ENCODE peak calls at places on chromosome 12, in five cellular contexts. One of them, this sample, is unnamed.

GRCh38 chr12:113934946-113935345 is 31.2 kb downstream of the RBM19 start:
- DNase-seq in kidney glomerular epithelial cell: no peak
- DNase-seq in CD8-positive, alpha-beta T cell: no peak
- DNase-seq in right cardiac atrium: no peak
- DNase-seq in hepatocyte: no peak
- DNase-seq in this sample: no peak

GRCh38 chr12:84131076-84131475 is 781.5 kb downstream of the SLC6A15 start:
- DNase-seq in kidney glomerular epithelial cell: no peak
- DNase-seq in CD8-positive, alpha-beta T cell: no peak
- DNase-seq in right cardiac atrium: no peak
- DNase-seq in hepatocyte: no peak
- DNase-seq in this sample: no peak

GRCh38 chr12:62268956-62269355 is 8.8 kb downstream of the USP15 start:
- DNase-seq in kidney glomerular epithelial cell: no peak
- DNase-seq in CD8-positive, alpha-beta T cell: no peak
- DNase-seq in right cardiac atrium: no peak
- DNase-seq in hepatocyte: no peak
- DNase-seq in this sample: no peak

GRCh38 chr12:6069452-6070093 is 54.9 kb downstream of the VWF start:
- DNase-seq in kidney glomerular epithelial cell: peak
- DNase-seq in CD8-positive, alpha-beta T cell: no peak
- DNase-seq in right cardiac atrium: no peak
- DNase-seq in hepatocyte: no peak
- DNase-seq in this sample: peak

GRCh38 chr12:951166-951565 is 1.7 kb upstream of the RAD52 start:
- DNase-seq in kidney glomerular epithelial cell: no peak
- DNase-seq in CD8-positive, alpha-beta T cell: no peak
- DNase-seq in right cardiac atrium: no peak
- DNase-seq in hepatocyte: peak
- DNase-seq in this sample: peak

GRCh38 chr12:750356-751191 is 1.8 kb upstream of the WNK1 start:
- DNase-seq in kidney glomerular epithelial cell: no peak
- DNase-seq in CD8-positive, alpha-beta T cell: no peak
- DNase-seq in right cardiac atrium: no peak
- DNase-seq in hepatocyte: no peak
- DNase-seq in this sample: no peak

GRCh38 chr12:131454418-131455217 is 256.3 kb upstream of the SFSWAP start:
- DNase-seq in kidney glomerular epithelial cell: no peak
- DNase-seq in CD8-positive, alpha-beta T cell: peak
- DNase-seq in right cardiac atrium: no peak
- DNase-seq in hepatocyte: peak
- DNase-seq in this sample: peak

GRCh38 chr12:49925433-49926194 is 21.9 kb upstream of the FAIM2 start:
- DNase-seq in kidney glomerular epithelial cell: no peak
- DNase-seq in CD8-positive, alpha-beta T cell: no peak
- DNase-seq in right cardiac atrium: no peak
- DNase-seq in hepatocyte: no peak
- DNase-seq in this sample: no peak

GRCh38 chr12:113113397-113113796 is 22.2 kb downstream of the RASAL1 start:
- DNase-seq in kidney glomerular epithelial cell: no peak
- DNase-seq in CD8-positive, alpha-beta T cell: no peak
- DNase-seq in right cardiac atrium: no peak
- DNase-seq in hepatocyte: no peak
- DNase-seq in this sample: no peak